ENCODE peak calls at places on chromosomes 12 and 14, in seven cellular contexts. One of them, this sample, is unnamed.

GRCh38 chr12:48854488-48854887 is 2.5 kb upstream of the DDX23 start:
- DNase-seq in hippocampal formation: no peak
- DNase-seq in skeletal muscle cell: no peak
- DNase-seq in choroid plexus epithelial cell: no peak
- DNase-seq in kidney: no peak
- DNase-seq in iPS-NIHi11: no peak
- DNase-seq in activated CD4-positive, alpha-beta T cell treated with anti-CD3 and anti-CD28 coated beads for 36 hours: no peak
- DNase-seq in this sample: no peak

GRCh38 chr12:112121780-112122565 is 3.4 kb upstream of the TRAFD1 start:
- DNase-seq in hippocampal formation: peak
- DNase-seq in skeletal muscle cell: peak
- DNase-seq in choroid plexus epithelial cell: peak
- DNase-seq in kidney: peak
- DNase-seq in iPS-NIHi11: no peak
- DNase-seq in activated CD4-positive, alpha-beta T cell treated with anti-CD3 and anti-CD28 coated beads for 36 hours: no peak
- DNase-seq in this sample: peak

GRCh38 chr12:509494-509893 is 49.8 kb downstream of the B4GALNT3 start:
- DNase-seq in hippocampal formation: no peak
- DNase-seq in skeletal muscle cell: no peak
- DNase-seq in choroid plexus epithelial cell: peak
- DNase-seq in kidney: no peak
- DNase-seq in iPS-NIHi11: no peak
- DNase-seq in activated CD4-positive, alpha-beta T cell treated with anti-CD3 and anti-CD28 coated beads for 36 hours: no peak
- DNase-seq in this sample: no peak

GRCh38 chr14:70254476-70254961 is 65.8 kb upstream of the SLC8A3 start:
- DNase-seq in hippocampal formation: no peak
- DNase-seq in skeletal muscle cell: peak
- DNase-seq in choroid plexus epithelial cell: peak
- DNase-seq in kidney: peak
- DNase-seq in iPS-NIHi11: peak
- DNase-seq in activated CD4-positive, alpha-beta T cell treated with anti-CD3 and anti-CD28 coated beads for 36 hours: peak
- DNase-seq in this sample: peak

GRCh38 chr14:93033983-93034670 is 81.6 kb downstream of the ITPK1 start:
- DNase-seq in hippocampal formation: peak
- DNase-seq in skeletal muscle cell: no peak
- DNase-seq in choroid plexus epithelial cell: no peak
- DNase-seq in kidney: peak
- DNase-seq in iPS-NIHi11: peak
- DNase-seq in activated CD4-positive, alpha-beta T cell treated with anti-CD3 and anti-CD28 coated beads for 36 hours: peak
- DNase-seq in this sample: no peak

GRCh38 chr14:24848427-24848826 is 201.5 kb downstream of the STXBP6 start:
- DNase-seq in hippocampal formation: no peak
- DNase-seq in skeletal muscle cell: peak
- DNase-seq in choroid plexus epithelial cell: peak
- DNase-seq in kidney: no peak
- DNase-seq in iPS-NIHi11: no peak
- DNase-seq in activated CD4-positive, alpha-beta T cell treated with anti-CD3 and anti-CD28 coated beads for 36 hours: no peak
- DNase-seq in this sample: peak

GRCh38 chr12:45285717-45286116 is 69.8 kb downstream of the ANO6 start:
- DNase-seq in hippocampal formation: no peak
- DNase-seq in skeletal muscle cell: no peak
- DNase-seq in choroid plexus epithelial cell: no peak
- DNase-seq in kidney: no peak
- DNase-seq in iPS-NIHi11: no peak
- DNase-seq in activated CD4-positive, alpha-beta T cell treated with anti-CD3 and anti-CD28 coated beads for 36 hours: no peak
- DNase-seq in this sample: no peak

GRCh38 chr14:104244221-104245011 is 106.0 kb downstream of the KIF26A start:
- DNase-seq in hippocampal formation: no peak
- DNase-seq in skeletal muscle cell: no peak
- DNase-seq in choroid plexus epithelial cell: no peak
- DNase-seq in kidney: peak
- DNase-seq in iPS-NIHi11: no peak
- DNase-seq in activated CD4-positive, alpha-beta T cell treated with anti-CD3 and anti-CD28 coated beads for 36 hours: peak
- DNase-seq in this sample: no peak

GRCh38 chr12:58405363-58405762 is 464.0 kb downstream of the ATP23 start:
- DNase-seq in hippocampal formation: no peak
- DNase-seq in skeletal muscle cell: no peak
- DNase-seq in choroid plexus epithelial cell: no peak
- DNase-seq in kidney: no peak
- DNase-seq in iPS-NIHi11: no peak
- DNase-seq in activated CD4-positive, alpha-beta T cell treated with anti-CD3 and anti-CD28 coated beads for 36 hours: no peak
- DNase-seq in this sample: no peak

GRCh38 chr12:85711735-85712390 is 124.3 kb downstream of the RASSF9 start:
- DNase-seq in hippocampal formation: no peak
- DNase-seq in skeletal muscle cell: no peak
- DNase-seq in choroid plexus epithelial cell: no peak
- DNase-seq in kidney: peak
- DNase-seq in iPS-NIHi11: no peak
- DNase-seq in activated CD4-positive, alpha-beta T cell treated with anti-CD3 and anti-CD28 coated beads for 36 hours: no peak
- DNase-seq in this sample: no peak

GRCh38 chr12:95114766-95115450 is 41.5 kb upstream of the NR2C1 start:
- DNase-seq in hippocampal formation: no peak
- DNase-seq in skeletal muscle cell: no peak
- DNase-seq in choroid plexus epithelial cell: peak
- DNase-seq in kidney: no peak
- DNase-seq in iPS-NIHi11: no peak
- DNase-seq in activated CD4-positive, alpha-beta T cell treated with anti-CD3 and anti-CD28 coated beads for 36 hours: no peak
- DNase-seq in this sample: no peak

GRCh38 chr12:113242560-113242959 is 21.3 kb downstream of the TPCN1 start:
- DNase-seq in hippocampal formation: no peak
- DNase-seq in skeletal muscle cell: no peak
- DNase-seq in choroid plexus epithelial cell: no peak
- DNase-seq in kidney: no peak
- DNase-seq in iPS-NIHi11: no peak
- DNase-seq in activated CD4-positive, alpha-beta T cell treated with anti-CD3 and anti-CD28 coated beads for 36 hours: no peak
- DNase-seq in this sample: no peak

GRCh38 chr14:30525833-30526232 is 33.1 kb upstream of the G2E3 start:
- DNase-seq in hippocampal formation: no peak
- DNase-seq in skeletal muscle cell: peak
- DNase-seq in choroid plexus epithelial cell: peak
- DNase-seq in kidney: no peak
- DNase-seq in iPS-NIHi11: no peak
- DNase-seq in activated CD4-positive, alpha-beta T cell treated with anti-CD3 and anti-CD28 coated beads for 36 hours: no peak
- DNase-seq in this sample: peak

GRCh38 chr12:27015730-27016076 is 1.5 kb upstream of the TM7SF3 start:
- DNase-seq in hippocampal formation: no peak
- DNase-seq in skeletal muscle cell: no peak
- DNase-seq in choroid plexus epithelial cell: peak
- DNase-seq in kidney: no peak
- DNase-seq in iPS-NIHi11: no peak
- DNase-seq in activated CD4-positive, alpha-beta T cell treated with anti-CD3 and anti-CD28 coated beads for 36 hours: no peak
- DNase-seq in this sample: peak

GRCh38 chr12:109433618-109434017 is 43.5 kb downstream of the KCTD10 start:
- DNase-seq in hippocampal formation: no peak
- DNase-seq in skeletal muscle cell: peak
- DNase-seq in choroid plexus epithelial cell: no peak
- DNase-seq in kidney: peak
- DNase-seq in iPS-NIHi11: peak
- DNase-seq in activated CD4-positive, alpha-beta T cell treated with anti-CD3 and anti-CD28 coated beads for 36 hours: no peak
- DNase-seq in this sample: no peak

This sample was measured in adipocyte.